ENCODE peak calls at places on chromosomes 7 and 10, in eight cellular contexts. One of them, this sample, is unnamed.

GRCh38 chr10:124943301-124944092 is 1.6 kb downstream of the ZRANB1 start:
- DNase-seq in activated gamma-delta T cell treated with Interleukin-2 at 50 U/mL for 16 hours: no peak
- DNase-seq in OCI-LY7: no peak
- DNase-seq in activated T-cell treated with anti-CD3 and anti-CD28 coated beads for 24 hours: no peak
- DNase-seq in dermis microvascular lymphatic vessel endothelial cell: no peak
- DNase-seq in T-helper 1 cell: no peak
- DNase-seq in HCT116: peak
- DNase-seq in activated CD4-positive, alpha-beta T cell treated with anti-CD3 and anti-CD28 coated beads for 48 hours: peak
- DNase-seq in this sample: no peak

GRCh38 chr10:66180651-66181318 is 745.1 kb upstream of the LRRTM3 start:
- DNase-seq in activated gamma-delta T cell treated with Interleukin-2 at 50 U/mL for 16 hours: no peak
- DNase-seq in activated CD4-positive, alpha-beta T cell treated with anti-CD3 and anti-CD28 coated beads for 48 hours: peak
- DNase-seq in OCI-LY7: peak
- DNase-seq in T-helper 1 cell: no peak
- DNase-seq in HCT116: peak
- DNase-seq in dermis microvascular lymphatic vessel endothelial cell: peak
- DNase-seq in activated T-cell treated with anti-CD3 and anti-CD28 coated beads for 24 hours: peak
- DNase-seq in this sample: peak

GRCh38 chr10:18594574-18595156 is 56.7 kb downstream of the NSUN6 start:
- DNase-seq in OCI-LY7: no peak
- DNase-seq in T-helper 1 cell: no peak
- DNase-seq in HCT116: no peak
- DNase-seq in activated T-cell treated with anti-CD3 and anti-CD28 coated beads for 24 hours: no peak
- DNase-seq in activated gamma-delta T cell treated with Interleukin-2 at 50 U/mL for 16 hours: no peak
- DNase-seq in dermis microvascular lymphatic vessel endothelial cell: no peak
- DNase-seq in activated CD4-positive, alpha-beta T cell treated with anti-CD3 and anti-CD28 coated beads for 48 hours: peak
- DNase-seq in this sample: no peak

GRCh38 chr10:119541459-119542356 is 811 bp downstream of the RGS10 start:
- DNase-seq in T-helper 1 cell: peak
- DNase-seq in HCT116: no peak
- DNase-seq in dermis microvascular lymphatic vessel endothelial cell: no peak
- DNase-seq in OCI-LY7: peak
- DNase-seq in activated gamma-delta T cell treated with Interleukin-2 at 50 U/mL for 16 hours: peak
- DNase-seq in activated T-cell treated with anti-CD3 and anti-CD28 coated beads for 24 hours: peak
- DNase-seq in activated CD4-positive, alpha-beta T cell treated with anti-CD3 and anti-CD28 coated beads for 48 hours: peak
- DNase-seq in this sample: peak

GRCh38 chr7:13257661-13258060 is 570.2 kb downstream of the ARL4A start:
- DNase-seq in HCT116: no peak
- DNase-seq in dermis microvascular lymphatic vessel endothelial cell: no peak
- DNase-seq in activated gamma-delta T cell treated with Interleukin-2 at 50 U/mL for 16 hours: no peak
- DNase-seq in OCI-LY7: no peak
- DNase-seq in activated T-cell treated with anti-CD3 and anti-CD28 coated beads for 24 hours: no peak
- DNase-seq in activated CD4-positive, alpha-beta T cell treated with anti-CD3 and anti-CD28 coated beads for 48 hours: no peak
- DNase-seq in T-helper 1 cell: no peak
- DNase-seq in this sample: no peak

GRCh38 chr7:138285129-138285528 is 174.9 kb upstream of the TRIM24 start:
- DNase-seq in activated gamma-delta T cell treated with Interleukin-2 at 50 U/mL for 16 hours: no peak
- DNase-seq in HCT116: no peak
- DNase-seq in activated T-cell treated with anti-CD3 and anti-CD28 coated beads for 24 hours: no peak
- DNase-seq in OCI-LY7: no peak
- DNase-seq in activated CD4-positive, alpha-beta T cell treated with anti-CD3 and anti-CD28 coated beads for 48 hours: no peak
- DNase-seq in dermis microvascular lymphatic vessel endothelial cell: no peak
- DNase-seq in T-helper 1 cell: no peak
- DNase-seq in this sample: no peak

GRCh38 chr10:36608866-36609265 is 516.5 kb upstream of the ANKRD30A start:
- DNase-seq in OCI-LY7: no peak
- DNase-seq in HCT116: no peak
- DNase-seq in activated T-cell treated with anti-CD3 and anti-CD28 coated beads for 24 hours: no peak
- DNase-seq in activated CD4-positive, alpha-beta T cell treated with anti-CD3 and anti-CD28 coated beads for 48 hours: no peak
- DNase-seq in dermis microvascular lymphatic vessel endothelial cell: no peak
- DNase-seq in T-helper 1 cell: no peak
- DNase-seq in activated gamma-delta T cell treated with Interleukin-2 at 50 U/mL for 16 hours: no peak
- DNase-seq in this sample: no peak

GRCh38 chr10:107244122-107244521 is 79.6 kb upstream of the SORCS1 start:
- DNase-seq in T-helper 1 cell: no peak
- DNase-seq in dermis microvascular lymphatic vessel endothelial cell: no peak
- DNase-seq in HCT116: no peak
- DNase-seq in activated CD4-positive, alpha-beta T cell treated with anti-CD3 and anti-CD28 coated beads for 48 hours: no peak
- DNase-seq in activated T-cell treated with anti-CD3 and anti-CD28 coated beads for 24 hours: no peak
- DNase-seq in OCI-LY7: no peak
- DNase-seq in activated gamma-delta T cell treated with Interleukin-2 at 50 U/mL for 16 hours: no peak
- DNase-seq in this sample: no peak

GRCh38 chr10:35458500-35459448 is 122.5 kb downstream of the CCNY start:
- DNase-seq in activated CD4-positive, alpha-beta T cell treated with anti-CD3 and anti-CD28 coated beads for 48 hours: no peak
- DNase-seq in activated gamma-delta T cell treated with Interleukin-2 at 50 U/mL for 16 hours: no peak
- DNase-seq in dermis microvascular lymphatic vessel endothelial cell: no peak
- DNase-seq in OCI-LY7: no peak
- DNase-seq in activated T-cell treated with anti-CD3 and anti-CD28 coated beads for 24 hours: no peak
- DNase-seq in T-helper 1 cell: no peak
- DNase-seq in HCT116: no peak
- DNase-seq in this sample: no peak

GRCh38 chr7:80379034-80379433 is 132.8 kb downstream of the GNAT3 start:
- DNase-seq in OCI-LY7: no peak
- DNase-seq in activated gamma-delta T cell treated with Interleukin-2 at 50 U/mL for 16 hours: no peak
- DNase-seq in T-helper 1 cell: no peak
- DNase-seq in activated CD4-positive, alpha-beta T cell treated with anti-CD3 and anti-CD28 coated beads for 48 hours: no peak
- DNase-seq in dermis microvascular lymphatic vessel endothelial cell: no peak
- DNase-seq in HCT116: no peak
- DNase-seq in activated T-cell treated with anti-CD3 and anti-CD28 coated beads for 24 hours: no peak
- DNase-seq in this sample: no peak

GRCh38 chr7:29145553-29146081 is 720 bp downstream of the CPVL start:
- DNase-seq in T-helper 1 cell: no peak
- DNase-seq in activated CD4-positive, alpha-beta T cell treated with anti-CD3 and anti-CD28 coated beads for 48 hours: no peak
- DNase-seq in activated T-cell treated with anti-CD3 and anti-CD28 coated beads for 24 hours: no peak
- DNase-seq in OCI-LY7: no peak
- DNase-seq in HCT116: no peak
- DNase-seq in dermis microvascular lymphatic vessel endothelial cell: no peak
- DNase-seq in activated gamma-delta T cell treated with Interleukin-2 at 50 U/mL for 16 hours: no peak
- DNase-seq in this sample: no peak

GRCh38 chr10:34474060-34474376 is 341.1 kb downstream of the PARD3 start:
- DNase-seq in OCI-LY7: no peak
- DNase-seq in T-helper 1 cell: no peak
- DNase-seq in activated gamma-delta T cell treated with Interleukin-2 at 50 U/mL for 16 hours: no peak
- DNase-seq in dermis microvascular lymphatic vessel endothelial cell: no peak
- DNase-seq in HCT116: peak
- DNase-seq in activated CD4-positive, alpha-beta T cell treated with anti-CD3 and anti-CD28 coated beads for 48 hours: no peak
- DNase-seq in activated T-cell treated with anti-CD3 and anti-CD28 coated beads for 24 hours: no peak
- DNase-seq in this sample: no peak

GRCh38 chr7:103856929-103857328 is 132.5 kb downstream of the RELN start:
- DNase-seq in activated T-cell treated with anti-CD3 and anti-CD28 coated beads for 24 hours: no peak
- DNase-seq in dermis microvascular lymphatic vessel endothelial cell: no peak
- DNase-seq in T-helper 1 cell: no peak
- DNase-seq in HCT116: no peak
- DNase-seq in activated gamma-delta T cell treated with Interleukin-2 at 50 U/mL for 16 hours: no peak
- DNase-seq in OCI-LY7: no peak
- DNase-seq in activated CD4-positive, alpha-beta T cell treated with anti-CD3 and anti-CD28 coated beads for 48 hours: no peak
- DNase-seq in this sample: no peak

GRCh38 chr7:128145191-128145590 is 95.9 kb upstream of the LEP start:
- DNase-seq in dermis microvascular lymphatic vessel endothelial cell: no peak
- DNase-seq in T-helper 1 cell: no peak
- DNase-seq in activated gamma-delta T cell treated with Interleukin-2 at 50 U/mL for 16 hours: no peak
- DNase-seq in activated T-cell treated with anti-CD3 and anti-CD28 coated beads for 24 hours: no peak
- DNase-seq in activated CD4-positive, alpha-beta T cell treated with anti-CD3 and anti-CD28 coated beads for 48 hours: no peak
- DNase-seq in OCI-LY7: no peak
- DNase-seq in HCT116: no peak
- DNase-seq in this sample: no peak

GRCh38 chr10:33952692-33953360 is 618.4 kb upstream of the NRP1 start:
- DNase-seq in activated CD4-positive, alpha-beta T cell treated with anti-CD3 and anti-CD28 coated beads for 48 hours: no peak
- DNase-seq in activated gamma-delta T cell treated with Interleukin-2 at 50 U/mL for 16 hours: no peak
- DNase-seq in OCI-LY7: no peak
- DNase-seq in T-helper 1 cell: no peak
- DNase-seq in activated T-cell treated with anti-CD3 and anti-CD28 coated beads for 24 hours: no peak
- DNase-seq in HCT116: no peak
- DNase-seq in dermis microvascular lymphatic vessel endothelial cell: no peak
- DNase-seq in this sample: no peak

GRCh38 chr7:45240187-45240776 is 82.7 kb downstream of the RAMP3 start:
- DNase-seq in activated T-cell treated with anti-CD3 and anti-CD28 coated beads for 24 hours: no peak
- DNase-seq in activated gamma-delta T cell treated with Interleukin-2 at 50 U/mL for 16 hours: no peak
- DNase-seq in dermis microvascular lymphatic vessel endothelial cell: no peak
- DNase-seq in activated CD4-positive, alpha-beta T cell treated with anti-CD3 and anti-CD28 coated beads for 48 hours: no peak
- DNase-seq in HCT116: no peak
- DNase-seq in OCI-LY7: no peak
- DNase-seq in T-helper 1 cell: no peak
- DNase-seq in this sample: no peak

GRCh38 chr7:17946591-17946990 is 6.3 kb upstream of the SNX13 start:
- DNase-seq in activated T-cell treated with anti-CD3 and anti-CD28 coated beads for 24 hours: no peak
- DNase-seq in OCI-LY7: peak
- DNase-seq in HCT116: no peak
- DNase-seq in activated CD4-positive, alpha-beta T cell treated with anti-CD3 and anti-CD28 coated beads for 48 hours: no peak
- DNase-seq in T-helper 1 cell: no peak
- DNase-seq in activated gamma-delta T cell treated with Interleukin-2 at 50 U/mL for 16 hours: no peak
- DNase-seq in dermis microvascular lymphatic vessel endothelial cell: no peak
- DNase-seq in this sample: no peak

GRCh38 chr7:96080021-96080420 is 241.9 kb downstream of the SLC25A13 start:
- DNase-seq in OCI-LY7: no peak
- DNase-seq in dermis microvascular lymphatic vessel endothelial cell: no peak
- DNase-seq in activated CD4-positive, alpha-beta T cell treated with anti-CD3 and anti-CD28 coated beads for 48 hours: no peak
- DNase-seq in activated T-cell treated with anti-CD3 and anti-CD28 coated beads for 24 hours: no peak
- DNase-seq in activated gamma-delta T cell treated with Interleukin-2 at 50 U/mL for 16 hours: no peak
- DNase-seq in T-helper 1 cell: no peak
- DNase-seq in HCT116: no peak
- DNase-seq in this sample: no peak

GRCh38 chr7:70634610-70635068 is 497.3 kb upstream of the GALNT17 start:
- DNase-seq in OCI-LY7: no peak
- DNase-seq in activated T-cell treated with anti-CD3 and anti-CD28 coated beads for 24 hours: no peak
- DNase-seq in activated gamma-delta T cell treated with Interleukin-2 at 50 U/mL for 16 hours: peak
- DNase-seq in activated CD4-positive, alpha-beta T cell treated with anti-CD3 and anti-CD28 coated beads for 48 hours: no peak
- DNase-seq in HCT116: no peak
- DNase-seq in dermis microvascular lymphatic vessel endothelial cell: no peak
- DNase-seq in T-helper 1 cell: no peak
- DNase-seq in this sample: no peak

GRCh38 chr10:21675157-21675796 is 141.2 kb downstream of the MLLT10 start:
- DNase-seq in T-helper 1 cell: no peak
- DNase-seq in dermis microvascular lymphatic vessel endothelial cell: peak
- DNase-seq in activated CD4-positive, alpha-beta T cell treated with anti-CD3 and anti-CD28 coated beads for 48 hours: peak
- DNase-seq in activated T-cell treated with anti-CD3 and anti-CD28 coated beads for 24 hours: no peak
- DNase-seq in OCI-LY7: peak
- DNase-seq in HCT116: peak
- DNase-seq in activated gamma-delta T cell treated with Interleukin-2 at 50 U/mL for 16 hours: peak
- DNase-seq in this sample: peak

GRCh38 chr10:22823109-22823508 is 104.7 kb upstream of the ARMC3 start:
- DNase-seq in activated CD4-positive, alpha-beta T cell treated with anti-CD3 and anti-CD28 coated beads for 48 hours: no peak
- DNase-seq in T-helper 1 cell: no peak
- DNase-seq in HCT116: peak
- DNase-seq in activated T-cell treated with anti-CD3 and anti-CD28 coated beads for 24 hours: no peak
- DNase-seq in dermis microvascular lymphatic vessel endothelial cell: no peak
- DNase-seq in OCI-LY7: no peak
- DNase-seq in activated gamma-delta T cell treated with Interleukin-2 at 50 U/mL for 16 hours: no peak
- DNase-seq in this sample: no peak

GRCh38 chr7:16791895-16792294 is 12.9 kb downstream of the AGR2 start:
- DNase-seq in OCI-LY7: no peak
- DNase-seq in HCT116: no peak
- DNase-seq in activated T-cell treated with anti-CD3 and anti-CD28 coated beads for 24 hours: no peak
- DNase-seq in activated gamma-delta T cell treated with Interleukin-2 at 50 U/mL for 16 hours: no peak
- DNase-seq in activated CD4-positive, alpha-beta T cell treated with anti-CD3 and anti-CD28 coated beads for 48 hours: no peak
- DNase-seq in T-helper 1 cell: no peak
- DNase-seq in dermis microvascular lymphatic vessel endothelial cell: no peak
- DNase-seq in this sample: no peak

GRCh38 chr7:40077849-40078248 is 56.6 kb downstream of the MPLKIP start:
- DNase-seq in HCT116: no peak
- DNase-seq in activated CD4-positive, alpha-beta T cell treated with anti-CD3 and anti-CD28 coated beads for 48 hours: no peak
- DNase-seq in activated T-cell treated with anti-CD3 and anti-CD28 coated beads for 24 hours: no peak
- DNase-seq in OCI-LY7: no peak
- DNase-seq in dermis microvascular lymphatic vessel endothelial cell: no peak
- DNase-seq in T-helper 1 cell: no peak
- DNase-seq in activated gamma-delta T cell treated with Interleukin-2 at 50 U/mL for 16 hours: no peak
- DNase-seq in this sample: no peak

GRCh38 chr7:133139350-133139749 is 57.5 kb upstream of the CHCHD3 start:
- DNase-seq in dermis microvascular lymphatic vessel endothelial cell: peak
- DNase-seq in activated gamma-delta T cell treated with Interleukin-2 at 50 U/mL for 16 hours: no peak
- DNase-seq in HCT116: peak
- DNase-seq in OCI-LY7: peak
- DNase-seq in activated T-cell treated with anti-CD3 and anti-CD28 coated beads for 24 hours: no peak
- DNase-seq in T-helper 1 cell: no peak
- DNase-seq in activated CD4-positive, alpha-beta T cell treated with anti-CD3 and anti-CD28 coated beads for 48 hours: peak
- DNase-seq in this sample: no peak

GRCh38 chr10:61974611-61975010 is 73.1 kb downstream of the ARID5B start:
- DNase-seq in dermis microvascular lymphatic vessel endothelial cell: peak
- DNase-seq in T-helper 1 cell: no peak
- DNase-seq in activated T-cell treated with anti-CD3 and anti-CD28 coated beads for 24 hours: no peak
- DNase-seq in activated CD4-positive, alpha-beta T cell treated with anti-CD3 and anti-CD28 coated beads for 48 hours: peak
- DNase-seq in HCT116: no peak
- DNase-seq in activated gamma-delta T cell treated with Interleukin-2 at 50 U/mL for 16 hours: no peak
- DNase-seq in OCI-LY7: peak
- DNase-seq in this sample: no peak

GRCh38 chr7:47361746-47362215 is 220.1 kb downstream of the TNS3 start:
- DNase-seq in HCT116: peak
- DNase-seq in activated T-cell treated with anti-CD3 and anti-CD28 coated beads for 24 hours: peak
- DNase-seq in activated gamma-delta T cell treated with Interleukin-2 at 50 U/mL for 16 hours: no peak
- DNase-seq in activated CD4-positive, alpha-beta T cell treated with anti-CD3 and anti-CD28 coated beads for 48 hours: peak
- DNase-seq in T-helper 1 cell: no peak
- DNase-seq in OCI-LY7: no peak
- DNase-seq in dermis microvascular lymphatic vessel endothelial cell: no peak
- DNase-seq in this sample: peak

GRCh38 chr10:126420571-126421275 is 32.4 kb upstream of the ADAM12 start:
- DNase-seq in activated CD4-positive, alpha-beta T cell treated with anti-CD3 and anti-CD28 coated beads for 48 hours: no peak
- DNase-seq in activated T-cell treated with anti-CD3 and anti-CD28 coated beads for 24 hours: no peak
- DNase-seq in HCT116: no peak
- DNase-seq in T-helper 1 cell: no peak
- DNase-seq in dermis microvascular lymphatic vessel endothelial cell: no peak
- DNase-seq in activated gamma-delta T cell treated with Interleukin-2 at 50 U/mL for 16 hours: no peak
- DNase-seq in OCI-LY7: no peak
- DNase-seq in this sample: no peak

GRCh38 chr10:128047991-128048826 is 78.0 kb downstream of the MKI67 start:
- DNase-seq in HCT116: no peak
- DNase-seq in activated T-cell treated with anti-CD3 and anti-CD28 coated beads for 24 hours: no peak
- DNase-seq in activated CD4-positive, alpha-beta T cell treated with anti-CD3 and anti-CD28 coated beads for 48 hours: peak
- DNase-seq in T-helper 1 cell: no peak
- DNase-seq in dermis microvascular lymphatic vessel endothelial cell: peak
- DNase-seq in OCI-LY7: peak
- DNase-seq in activated gamma-delta T cell treated with Interleukin-2 at 50 U/mL for 16 hours: peak
- DNase-seq in this sample: no peak

This sample was measured in stimulated activated CD4-positive, alpha-beta T cell treated with anti-CD3 and anti-CD28 coated beads, Interleukin-2, amount 100 ng/mL, for 48 hours.